ENCODE peak calls at places on chromosomes 16 and 17, in nine cellular contexts. M, U, S, E, D, Y, V, Q and O are unnamed samples.
A peak's percentile ranks its signal among the peaks of the same experiment; 100 is the strongest.

GRCh38 chr17:21233581-21234337 is 19.5 kb downstream of the NATD1 start:
- DNase-seq in Q (no peak), Y (no peak), U (no peak), M (no peak), D (no peak), V (no peak), E (no peak), S (no peak), O (no peak)

GRCh38 chr16:578870-579405 is 9.2 kb downstream of the PIGQ start:
- DNase-seq in Y (no peak), Q (peak; percentile 78), E (peak; percentile 91), D (peak; percentile 76), M (no peak), U (no peak), S (peak; percentile 78), V (peak; percentile 84), O (no peak)

GRCh38 chr17:45785373-45786193 is 1.5 kb downstream of the CRHR1 start:
- DNase-seq in U (no peak), D (no peak), S (no peak), Q (no peak), M (no peak), Y (no peak), E (no peak), V (no peak), O (no peak)

GRCh38 chr16:31868701-31869167 is 4.9 kb upstream of the ZNF267 start:
- DNase-seq in M (peak; percentile 53), E (peak; percentile 87), S (peak; percentile 82), V (peak; percentile 61), D (peak; percentile 85), U (peak; percentile 26), Y (peak; percentile 69), Q (peak; percentile 60), O (peak; percentile 69)

GRCh38 chr17:1067282-1067956 is 70.5 kb downstream of the TIMM22 start:
- DNase-seq in V (no peak), S (no peak), D (no peak), Y (no peak), E (no peak), Q (peak; percentile 90), M (peak; percentile 82), U (no peak), O (no peak)

GRCh38 chr17:48351916-48352332 is 78.1 kb downstream of the SKAP1 start:
- DNase-seq in U (peak; percentile 26), M (no peak), D (peak; percentile 72), S (no peak), V (peak; percentile 32), E (peak; percentile 69), Y (no peak), Q (peak; percentile 11), O (no peak)

GRCh38 chr17:50267074-50267841 is 7.0 kb upstream of the TMEM92 start:
- DNase-seq in Q (peak; percentile 41), U (no peak), V (peak; percentile 20), S (peak; percentile 62), E (no peak), D (peak; percentile 34), M (no peak), Y (peak; percentile 37), O (no peak)

GRCh38 chr17:1834378-1835149 is 4.8 kb downstream of the RPA1 start:
- DNase-seq in Q (no peak), Y (no peak), D (no peak), E (no peak), M (no peak), V (peak; percentile 82), S (no peak), U (no peak), O (no peak)

GRCh38 chr16:88426018-88426417 is 27.1 kb upstream of the ZFPM1 start:
- DNase-seq in S (no peak), E (no peak), Y (no peak), Q (no peak), U (no peak), D (no peak), M (no peak), V (no peak), O (no peak)

GRCh38 chr16:17173134-17173729 is 297.5 kb downstream of the XYLT1 start:
- DNase-seq in M (no peak), Y (no peak), E (no peak), Q (no peak), V (no peak), S (peak; percentile 76), U (peak; percentile 18), D (peak; percentile 60), O (no peak)